ENCODE peak calls at places on chromosomes 5 and 9, in ten cellular contexts. One of them, this sample, is unnamed.

GRCh38 chr5:124740991-124741583 is 5.4 kb downstream of the ZNF608 start:
- DNase-seq in IMR-90: no peak
- DNase-seq in cardiac septum: no peak
- DNase-seq in WTC11: no peak
- DNase-seq in glomerular endothelial cell: no peak
- DNase-seq in left cardiac atrium: no peak
- DNase-seq in fibroblast of the conjunctiva: no peak
- DNase-seq in NCI-H1105: no peak
- DNase-seq in NCI-H2107: no peak
- DNase-seq in spleen: no peak
- DNase-seq in this sample: no peak

GRCh38 chr5:148794729-148795590 is 31.5 kb upstream of the ADRB2 start:
- DNase-seq in IMR-90: peak
- DNase-seq in cardiac septum: no peak
- DNase-seq in WTC11: no peak
- DNase-seq in glomerular endothelial cell: no peak
- DNase-seq in left cardiac atrium: no peak
- DNase-seq in fibroblast of the conjunctiva: no peak
- DNase-seq in NCI-H1105: no peak
- DNase-seq in NCI-H2107: no peak
- DNase-seq in spleen: no peak
- DNase-seq in this sample: no peak

GRCh38 chr9:91812191-91812590 is 137.8 kb downstream of the ROR2 start:
- DNase-seq in IMR-90: no peak
- DNase-seq in cardiac septum: no peak
- DNase-seq in WTC11: no peak
- DNase-seq in glomerular endothelial cell: no peak
- DNase-seq in left cardiac atrium: no peak
- DNase-seq in fibroblast of the conjunctiva: no peak
- DNase-seq in NCI-H1105: no peak
- DNase-seq in NCI-H2107: no peak
- DNase-seq in spleen: no peak
- DNase-seq in this sample: no peak

GRCh38 chr5:68465133-68465532 is 249.6 kb downstream of the PIK3R1 start:
- DNase-seq in IMR-90: no peak
- DNase-seq in cardiac septum: no peak
- DNase-seq in WTC11: no peak
- DNase-seq in glomerular endothelial cell: no peak
- DNase-seq in left cardiac atrium: no peak
- DNase-seq in fibroblast of the conjunctiva: no peak
- DNase-seq in NCI-H1105: no peak
- DNase-seq in NCI-H2107: no peak
- DNase-seq in spleen: no peak
- DNase-seq in this sample: no peak

GRCh38 chr5:177964471-177964870 is 31.6 kb downstream of the PROP1 start:
- DNase-seq in IMR-90: no peak
- DNase-seq in cardiac septum: no peak
- DNase-seq in WTC11: no peak
- DNase-seq in glomerular endothelial cell: no peak
- DNase-seq in left cardiac atrium: no peak
- DNase-seq in fibroblast of the conjunctiva: no peak
- DNase-seq in NCI-H1105: no peak
- DNase-seq in NCI-H2107: no peak
- DNase-seq in spleen: peak
- DNase-seq in this sample: no peak

GRCh38 chr9:5895782-5896181 is 5.1 kb downstream of the MLANA start:
- DNase-seq in IMR-90: no peak
- DNase-seq in cardiac septum: no peak
- DNase-seq in WTC11: no peak
- DNase-seq in glomerular endothelial cell: peak
- DNase-seq in left cardiac atrium: no peak
- DNase-seq in fibroblast of the conjunctiva: no peak
- DNase-seq in NCI-H1105: no peak
- DNase-seq in NCI-H2107: no peak
- DNase-seq in spleen: no peak
- DNase-seq in this sample: no peak

GRCh38 chr9:38224941-38225340 is 155.9 kb upstream of the SHB start:
- DNase-seq in IMR-90: no peak
- DNase-seq in cardiac septum: no peak
- DNase-seq in WTC11: no peak
- DNase-seq in glomerular endothelial cell: no peak
- DNase-seq in left cardiac atrium: no peak
- DNase-seq in fibroblast of the conjunctiva: no peak
- DNase-seq in NCI-H1105: no peak
- DNase-seq in NCI-H2107: no peak
- DNase-seq in spleen: no peak
- DNase-seq in this sample: no peak

GRCh38 chr9:6351757-6352156 is 23.6 kb downstream of the TPD52L3 start:
- DNase-seq in IMR-90: no peak
- DNase-seq in cardiac septum: no peak
- DNase-seq in WTC11: no peak
- DNase-seq in glomerular endothelial cell: no peak
- DNase-seq in left cardiac atrium: no peak
- DNase-seq in fibroblast of the conjunctiva: no peak
- DNase-seq in NCI-H1105: no peak
- DNase-seq in NCI-H2107: no peak
- DNase-seq in spleen: no peak
- DNase-seq in this sample: no peak

GRCh38 chr9:109020581-109020980 is 7.3 kb upstream of the CTNNAL1 start:
- DNase-seq in IMR-90: no peak
- DNase-seq in cardiac septum: no peak
- DNase-seq in WTC11: no peak
- DNase-seq in glomerular endothelial cell: no peak
- DNase-seq in left cardiac atrium: no peak
- DNase-seq in fibroblast of the conjunctiva: no peak
- DNase-seq in NCI-H1105: no peak
- DNase-seq in NCI-H2107: no peak
- DNase-seq in spleen: no peak
- DNase-seq in this sample: no peak

GRCh38 chr5:136109453-136109852 is 23.2 kb upstream of the SMAD5 start:
- DNase-seq in IMR-90: no peak
- DNase-seq in cardiac septum: no peak
- DNase-seq in WTC11: no peak
- DNase-seq in glomerular endothelial cell: no peak
- DNase-seq in left cardiac atrium: no peak
- DNase-seq in fibroblast of the conjunctiva: no peak
- DNase-seq in NCI-H1105: no peak
- DNase-seq in NCI-H2107: no peak
- DNase-seq in spleen: no peak
- DNase-seq in this sample: no peak

GRCh38 chr5:175096469-175097185 is 347.4 kb downstream of the DRD1 start:
- DNase-seq in IMR-90: no peak
- DNase-seq in cardiac septum: no peak
- DNase-seq in WTC11: no peak
- DNase-seq in glomerular endothelial cell: no peak
- DNase-seq in left cardiac atrium: no peak
- DNase-seq in fibroblast of the conjunctiva: no peak
- DNase-seq in NCI-H1105: no peak
- DNase-seq in NCI-H2107: no peak
- DNase-seq in spleen: no peak
- DNase-seq in this sample: no peak

GRCh38 chr9:137044502-137045177 is 1.3 kb downstream of the NPDC1 start:
- DNase-seq in IMR-90: no peak
- DNase-seq in cardiac septum: no peak
- DNase-seq in WTC11: no peak
- DNase-seq in glomerular endothelial cell: no peak
- DNase-seq in left cardiac atrium: peak
- DNase-seq in fibroblast of the conjunctiva: no peak
- DNase-seq in NCI-H1105: peak
- DNase-seq in NCI-H2107: peak
- DNase-seq in spleen: no peak
- DNase-seq in this sample: no peak

GRCh38 chr5:35830587-35830986 is 26.1 kb upstream of the IL7R start:
- DNase-seq in IMR-90: no peak
- DNase-seq in cardiac septum: no peak
- DNase-seq in WTC11: no peak
- DNase-seq in glomerular endothelial cell: no peak
- DNase-seq in left cardiac atrium: no peak
- DNase-seq in fibroblast of the conjunctiva: no peak
- DNase-seq in NCI-H1105: no peak
- DNase-seq in NCI-H2107: no peak
- DNase-seq in spleen: no peak
- DNase-seq in this sample: no peak

GRCh38 chr9:87059740-87060139 is 112.4 kb upstream of the GAS1 start:
- DNase-seq in IMR-90: no peak
- DNase-seq in cardiac septum: no peak
- DNase-seq in WTC11: no peak
- DNase-seq in glomerular endothelial cell: no peak
- DNase-seq in left cardiac atrium: no peak
- DNase-seq in fibroblast of the conjunctiva: no peak
- DNase-seq in NCI-H1105: no peak
- DNase-seq in NCI-H2107: no peak
- DNase-seq in spleen: no peak
- DNase-seq in this sample: no peak

GRCh38 chr5:56543431-56544385 is 271.6 kb upstream of the MAP3K1 start:
- DNase-seq in IMR-90: peak
- DNase-seq in cardiac septum: no peak
- DNase-seq in WTC11: no peak
- DNase-seq in glomerular endothelial cell: no peak
- DNase-seq in left cardiac atrium: no peak
- DNase-seq in fibroblast of the conjunctiva: no peak
- DNase-seq in NCI-H1105: no peak
- DNase-seq in NCI-H2107: no peak
- DNase-seq in spleen: no peak
- DNase-seq in this sample: no peak

GRCh38 chr9:126587187-126588185 is 26.2 kb upstream of the LMX1B start:
- DNase-seq in IMR-90: no peak
- DNase-seq in cardiac septum: peak
- DNase-seq in WTC11: peak
- DNase-seq in glomerular endothelial cell: no peak
- DNase-seq in left cardiac atrium: peak
- DNase-seq in fibroblast of the conjunctiva: no peak
- DNase-seq in NCI-H1105: peak
- DNase-seq in NCI-H2107: no peak
- DNase-seq in spleen: no peak
- DNase-seq in this sample: no peak

GRCh38 chr5:16617272-16617973 is 626 bp upstream of the RETREG1 start:
- DNase-seq in IMR-90: no peak
- DNase-seq in cardiac septum: no peak
- DNase-seq in WTC11: no peak
- DNase-seq in glomerular endothelial cell: no peak
- DNase-seq in left cardiac atrium: peak
- DNase-seq in fibroblast of the conjunctiva: no peak
- DNase-seq in NCI-H1105: no peak
- DNase-seq in NCI-H2107: no peak
- DNase-seq in spleen: peak
- DNase-seq in this sample: no peak

GRCh38 chr5:151581347-151581746 is 9.8 kb downstream of the FAT2 start:
- DNase-seq in IMR-90: no peak
- DNase-seq in cardiac septum: peak
- DNase-seq in WTC11: no peak
- DNase-seq in glomerular endothelial cell: no peak
- DNase-seq in left cardiac atrium: no peak
- DNase-seq in fibroblast of the conjunctiva: no peak
- DNase-seq in NCI-H1105: no peak
- DNase-seq in NCI-H2107: no peak
- DNase-seq in spleen: no peak
- DNase-seq in this sample: no peak

GRCh38 chr9:25350011-25350410 is 328.2 kb downstream of the TUSC1 start:
- DNase-seq in IMR-90: no peak
- DNase-seq in cardiac septum: no peak
- DNase-seq in WTC11: no peak
- DNase-seq in glomerular endothelial cell: no peak
- DNase-seq in left cardiac atrium: no peak
- DNase-seq in fibroblast of the conjunctiva: no peak
- DNase-seq in NCI-H1105: no peak
- DNase-seq in NCI-H2107: no peak
- DNase-seq in spleen: no peak
- DNase-seq in this sample: no peak

GRCh38 chr5:16888694-16889124 is 47.4 kb downstream of the MYO10 start:
- DNase-seq in IMR-90: peak
- DNase-seq in cardiac septum: no peak
- DNase-seq in WTC11: no peak
- DNase-seq in glomerular endothelial cell: no peak
- DNase-seq in left cardiac atrium: no peak
- DNase-seq in fibroblast of the conjunctiva: no peak
- DNase-seq in NCI-H1105: no peak
- DNase-seq in NCI-H2107: no peak
- DNase-seq in spleen: no peak
- DNase-seq in this sample: no peak

GRCh38 chr5:67773439-67773988 is 442.0 kb upstream of the PIK3R1 start:
- DNase-seq in IMR-90: no peak
- DNase-seq in cardiac septum: no peak
- DNase-seq in WTC11: no peak
- DNase-seq in glomerular endothelial cell: no peak
- DNase-seq in left cardiac atrium: peak
- DNase-seq in fibroblast of the conjunctiva: no peak
- DNase-seq in NCI-H1105: no peak
- DNase-seq in NCI-H2107: no peak
- DNase-seq in spleen: no peak
- DNase-seq in this sample: no peak

GRCh38 chr5:56608216-56608925 is 207.0 kb upstream of the MAP3K1 start:
- DNase-seq in IMR-90: peak
- DNase-seq in cardiac septum: peak
- DNase-seq in WTC11: no peak
- DNase-seq in glomerular endothelial cell: no peak
- DNase-seq in left cardiac atrium: peak
- DNase-seq in fibroblast of the conjunctiva: no peak
- DNase-seq in NCI-H1105: no peak
- DNase-seq in NCI-H2107: no peak
- DNase-seq in spleen: peak
- DNase-seq in this sample: no peak

GRCh38 chr9:38108326-38108725 is 39.3 kb upstream of the SHB start:
- DNase-seq in IMR-90: no peak
- DNase-seq in cardiac septum: no peak
- DNase-seq in WTC11: no peak
- DNase-seq in glomerular endothelial cell: no peak
- DNase-seq in left cardiac atrium: no peak
- DNase-seq in fibroblast of the conjunctiva: no peak
- DNase-seq in NCI-H1105: no peak
- DNase-seq in NCI-H2107: no peak
- DNase-seq in spleen: no peak
- DNase-seq in this sample: no peak

GRCh38 chr9:13615660-13616615 is 336.4 kb upstream of the MPDZ start:
- DNase-seq in IMR-90: no peak
- DNase-seq in cardiac septum: no peak
- DNase-seq in WTC11: no peak
- DNase-seq in glomerular endothelial cell: no peak
- DNase-seq in left cardiac atrium: no peak
- DNase-seq in fibroblast of the conjunctiva: peak
- DNase-seq in NCI-H1105: no peak
- DNase-seq in NCI-H2107: no peak
- DNase-seq in spleen: no peak
- DNase-seq in this sample: no peak

GRCh38 chr9:125911861-125912260 is 164.7 kb downstream of the PBX3 start:
- DNase-seq in IMR-90: peak
- DNase-seq in cardiac septum: no peak
- DNase-seq in WTC11: no peak
- DNase-seq in glomerular endothelial cell: no peak
- DNase-seq in left cardiac atrium: no peak
- DNase-seq in fibroblast of the conjunctiva: no peak
- DNase-seq in NCI-H1105: peak
- DNase-seq in NCI-H2107: no peak
- DNase-seq in spleen: no peak
- DNase-seq in this sample: no peak

GRCh38 chr5:118249386-118249785 is 739.0 kb downstream of the DTWD2 start:
- DNase-seq in IMR-90: no peak
- DNase-seq in cardiac septum: no peak
- DNase-seq in WTC11: no peak
- DNase-seq in glomerular endothelial cell: no peak
- DNase-seq in left cardiac atrium: no peak
- DNase-seq in fibroblast of the conjunctiva: no peak
- DNase-seq in NCI-H1105: no peak
- DNase-seq in NCI-H2107: no peak
- DNase-seq in spleen: no peak
- DNase-seq in this sample: no peak

GRCh38 chr9:134585746-134586706 is 55.6 kb upstream of the COL5A1 start:
- DNase-seq in IMR-90: peak
- DNase-seq in cardiac septum: no peak
- DNase-seq in WTC11: no peak
- DNase-seq in glomerular endothelial cell: no peak
- DNase-seq in left cardiac atrium: no peak
- DNase-seq in fibroblast of the conjunctiva: no peak
- DNase-seq in NCI-H1105: no peak
- DNase-seq in NCI-H2107: no peak
- DNase-seq in spleen: no peak
- DNase-seq in this sample: no peak

GRCh38 chr9:33404782-33405362 is 2.5 kb upstream of the AQP7 start:
- DNase-seq in IMR-90: no peak
- DNase-seq in cardiac septum: no peak
- DNase-seq in WTC11: no peak
- DNase-seq in glomerular endothelial cell: no peak
- DNase-seq in left cardiac atrium: no peak
- DNase-seq in fibroblast of the conjunctiva: no peak
- DNase-seq in NCI-H1105: no peak
- DNase-seq in NCI-H2107: no peak
- DNase-seq in spleen: no peak
- DNase-seq in this sample: no peak